ENCODE peak calls at places on chromosomes 13 and 19, in five cellular contexts. M is hepatic stellate cell; D is GM06990; C is HTR-8/SVneo; T is CD8-positive, alpha-beta T cell. J is an unnamed sample.

GRCh38 chr19:13100031-13100588 is 2.5 kb downstream of the LYL1 start:
- DNase-seq in D (peak), T (peak), M (no peak), C (no peak), J (no peak)

GRCh38 chr19:12035220-12036172 is at the start of gene ZNF433:
- DNase-seq in M (peak), C (peak), D (peak), T (peak), J (peak)

GRCh38 chr13:82323101-82323500 is 1559.2 kb downstream of the SLITRK1 start:
- DNase-seq in M (no peak), D (no peak), T (no peak), C (no peak), J (no peak)

GRCh38 chr19:12064266-12065099 is at the start of gene ZNF844:
- DNase-seq in M (peak), T (peak), D (peak), C (peak), J (peak)

GRCh38 chr19:50688766-50689165 is 30.8 kb downstream of the SHANK1 start:
- DNase-seq in M (no peak), D (no peak), C (no peak), T (no peak), J (no peak)

GRCh38 chr13:90594694-90595093 is 752.8 kb upstream of the MIR17HG start:
- DNase-seq in M (no peak), D (no peak), C (peak), T (no peak), J (no peak)

GRCh38 chr19:9673912-9674668 is 810 bp downstream of the ZNF562 start:
- DNase-seq in T (no peak), C (no peak), D (peak), M (no peak), J (no peak)

GRCh38 chr13:60623131-60623530 is 226.1 kb downstream of the TDRD3 start:
- DNase-seq in T (no peak), M (no peak), C (no peak), D (no peak), J (no peak)

GRCh38 chr13:103961784-103962183 is 895.6 kb upstream of the SLC10A2 start:
- DNase-seq in T (no peak), M (no peak), D (no peak), C (no peak), J (no peak)

GRCh38 chr13:87274209-87274819 is 396.9 kb upstream of the SLITRK5 start:
- DNase-seq in D (no peak), T (no peak), M (no peak), C (peak), J (no peak)

GRCh38 chr13:30572859-30573275 is 44.9 kb upstream of the USPL1 start:
- DNase-seq in T (peak), M (peak), D (no peak), C (no peak), J (no peak)

GRCh38 chr19:19506592-19506991 is 8.8 kb downstream of the TSSK6 start:
- DNase-seq in M (no peak), D (no peak), T (no peak), C (no peak), J (no peak)

GRCh38 chr13:29361716-29362115 is 233.8 kb downstream of the SLC7A1 start:
- DNase-seq in C (no peak), M (no peak), D (no peak), T (no peak), J (no peak)

GRCh38 chr13:94858856-94859811 is 146.8 kb upstream of the SOX21 start:
- DNase-seq in M (no peak), D (no peak), T (no peak), C (no peak), J (no peak)

GRCh38 chr13:109371066-109371465 is 415.3 kb downstream of the IRS2 start:
- DNase-seq in M (no peak), D (no peak), C (no peak), T (no peak), J (no peak)

GRCh38 chr13:41019027-41019487 is at the start of gene ELF1:
- DNase-seq in T (peak), M (peak), C (peak), D (peak), J (no peak)

GRCh38 chr19:20060282-20060681 is 17.5 kb upstream of the ZNF90 start:
- DNase-seq in M (no peak), C (no peak), D (no peak), T (no peak), J (no peak)

GRCh38 chr13:111339366-111340143 is 19.1 kb downstream of the TEX29 start:
- DNase-seq in C (no peak), T (no peak), D (no peak), M (no peak), J (no peak)

GRCh38 chr13:109945206-109945960 is 159.0 kb upstream of the IRS2 start:
- DNase-seq in M (peak), C (no peak), T (no peak), D (no peak), J (no peak)

GRCh38 chr19:51729781-51730180 is 6.0 kb upstream of the HAS1 start:
- DNase-seq in C (no peak), T (no peak), M (no peak), D (no peak), J (no peak)

GRCh38 chr13:47672982-47673670 is 327.9 kb downstream of the SUCLA2 start:
- DNase-seq in M (peak), C (no peak), D (no peak), T (no peak), J (no peak)

GRCh38 chr19:31955061-31955460 is 390.3 kb upstream of the ZNF507 start:
- DNase-seq in C (no peak), D (no peak), M (no peak), T (no peak), J (no peak)

J was measured in 8988T.